ENCODE peak calls at places on chromosomes 4 and X, in four cellular contexts. K is SK-N-SH, S is fibroblast of lung, Y is adipocyte. P is an unnamed sample.

GRCh38 chrX:120459313-120459712 is 9.8 kb downstream of the LAMP2 start:
- DNase-seq in K (no peak), S (no peak), Y (no peak), P (no peak)

GRCh38 chr4:55757356-55758024 is 62.1 kb upstream of the EXOC1L start:
- DNase-seq in K (no peak), S (no peak), Y (no peak), P (no peak)

GRCh38 chr4:19711871-19712270 is 539.8 kb upstream of the SLIT2 start:
- DNase-seq in K (no peak), S (peak; percentile 75), Y (peak; percentile 48), P (peak; percentile 65)

GRCh38 chr4:155509619-155510018 is 132.9 kb upstream of the MAP9 start:
- DNase-seq in K (no peak), S (peak; percentile 79), Y (peak; percentile 67), P (peak; percentile 58)

GRCh38 chr4:17285747-17286146 is 226.1 kb downstream of the QDPR start:
- DNase-seq in K (no peak), S (no peak), Y (no peak), P (no peak)

GRCh38 chrX:55011294-55011693 is 11.1 kb downstream of the APEX2 start:
- DNase-seq in K (peak; percentile 39), S (peak; percentile 5), Y (peak; percentile 25), P (peak; percentile 8)

GRCh38 chrX:65871671-65872311 is 168.1 kb downstream of the VSIG4 start:
- DNase-seq in K (no peak), S (no peak), Y (no peak), P (peak; percentile 1)

GRCh38 chr4:8850074-8850829 is 21.4 kb downstream of the HMX1 start:
- DNase-seq in K (no peak), S (no peak), Y (no peak), P (no peak)

GRCh38 chr4:162497564-162498167 is 333.9 kb upstream of the FSTL5 start:
- DNase-seq in K (peak; percentile 34), S (peak; percentile 63), Y (peak; percentile 83), P (peak; percentile 62)

GRCh38 chr4:139857021-139857420 is 191.4 kb downstream of the MGST2 start:
- DNase-seq in K (peak; percentile 75), S (no peak), Y (no peak), P (no peak)

GRCh38 chr4:83605216-83605615 is 69.3 kb downstream of the GPAT3 start:
- DNase-seq in K (no peak), S (no peak), Y (no peak), P (no peak)

GRCh38 chr4:3863841-3864734 is 97.9 kb downstream of the ADRA2C start:
- DNase-seq in K (no peak), S (no peak), Y (no peak), P (no peak)

GRCh38 chrX:108732630-108733321 is 3.6 kb downstream of the IRS4 start:
- DNase-seq in K (peak; percentile 19), S (no peak), Y (no peak), P (no peak)

GRCh38 chr4:158033416-158033863 is 139.4 kb downstream of the GASK1B start:
- DNase-seq in K (no peak), S (peak; percentile 51), Y (peak; percentile 42), P (peak; percentile 75)

GRCh38 chrX:134551365-134552095 is 91.6 kb downstream of the HPRT1 start:
- DNase-seq in K (no peak), S (peak; percentile 75), Y (peak; percentile 61), P (peak; percentile 59)
- H3K4me3 ChIP-seq in K (peak overlapping the region; percentile 62), S (peak overlapping the region; percentile 42), Y (peak overlapping the region; percentile 82), P (peak overlapping the region; percentile 21)

GRCh38 chr4:53591372-53591892 is at the start of gene LNX1:
- DNase-seq in K (no peak), S (no peak), Y (no peak), P (no peak)
- H3K4me3 ChIP-seq in K (no peak within 1 kb of the TSS), S (no peak within 1 kb of the TSS), Y (no peak within 1 kb of the TSS), P (no peak within 1 kb of the TSS)

GRCh38 chrX:44874481-44875184 is 1.6 kb downstream of the KDM6A start:
- DNase-seq in K (peak; percentile 77), S (peak; percentile 37), Y (peak; percentile 73), P (peak; percentile 29)

GRCh38 chrX:44872319-44872816 is 620 bp upstream of the KDM6A start:
- DNase-seq in K (no peak), S (no peak), Y (peak; percentile 70), P (peak; percentile 18)

GRCh38 chrX:44872817-44873414 is at the start of gene KDM6A:
- DNase-seq in K (peak; percentile 98), S (peak; percentile 95), Y (peak; percentile 99), P (peak; percentile 94)

GRCh38 chrX:44873415-44874270 is 655 bp downstream of the KDM6A start:
- DNase-seq in K (peak; percentile 74), S (peak; percentile 37), Y (peak; percentile 81), P (peak; percentile 51)

GRCh38 chrX:44871114-44871645 is 1.8 kb upstream of the KDM6A start:
- DNase-seq in K (no peak), S (peak; percentile 17), Y (no peak), P (peak; percentile 14)
- H3K4me3 ChIP-seq in K (peak overlapping the region; percentile 87), S (peak overlapping the region; percentile 77), Y (peak overlapping the region; percentile 88), P (peak overlapping the region; percentile 18)

GRCh38 chr4:182555997-182556418 is 312.8 kb downstream of the TENM3 start:
- DNase-seq in K (no peak), S (peak; percentile 84), Y (peak; percentile 94), P (peak; percentile 38)
- H3K4me3 ChIP-seq in K (no peak overlapping the region), S (no peak overlapping the region), Y (no peak overlapping the region), P (no peak overlapping the region)